ENCODE peak calls at places on chromosomes 4 and X, in ten cellular contexts. One of them, this sample, is unnamed.

GRCh38 chr4:98446499-98447375 is 185.6 kb downstream of the RAP1GDS1 start:
- DNase-seq in neural progenitor cell: no peak
- DNase-seq in cardiac muscle cell: no peak
- DNase-seq in dorsolateral prefrontal cortex: no peak
- DNase-seq in right atrium auricular region: no peak
- DNase-seq in Peyer's patch: peak; percentile 92
- DNase-seq in heart left ventricle: no peak
- DNase-seq in SK-N-SH: no peak
- DNase-seq in HCT116: no peak
- DNase-seq in IMR-90: peak; percentile 31
- DNase-seq in this sample: peak; percentile 51

GRCh38 chr4:182554736-182555135 is 311.5 kb downstream of the TENM3 start:
- DNase-seq in heart left ventricle: no peak
- DNase-seq in dorsolateral prefrontal cortex: no peak
- DNase-seq in neural progenitor cell: no peak
- DNase-seq in IMR-90: no peak
- DNase-seq in HCT116: no peak
- DNase-seq in Peyer's patch: no peak
- DNase-seq in right atrium auricular region: no peak
- DNase-seq in cardiac muscle cell: no peak
- DNase-seq in SK-N-SH: no peak
- DNase-seq in this sample: no peak

GRCh38 chr4:25002679-25003078 is 28.1 kb downstream of the LGI2 start:
- DNase-seq in neural progenitor cell: no peak
- DNase-seq in Peyer's patch: no peak
- DNase-seq in HCT116: no peak
- DNase-seq in dorsolateral prefrontal cortex: no peak
- DNase-seq in IMR-90: no peak
- DNase-seq in cardiac muscle cell: no peak
- DNase-seq in right atrium auricular region: no peak
- DNase-seq in heart left ventricle: no peak
- DNase-seq in SK-N-SH: no peak
- DNase-seq in this sample: no peak

GRCh38 chr4:88827442-88827841 is 129.8 kb upstream of the NAP1L5 start:
- DNase-seq in neural progenitor cell: no peak
- DNase-seq in Peyer's patch: no peak
- DNase-seq in cardiac muscle cell: no peak
- DNase-seq in right atrium auricular region: no peak
- DNase-seq in heart left ventricle: no peak
- DNase-seq in HCT116: no peak
- DNase-seq in SK-N-SH: no peak
- DNase-seq in IMR-90: peak; percentile 4
- DNase-seq in dorsolateral prefrontal cortex: no peak
- DNase-seq in this sample: no peak

GRCh38 chr4:71417150-71417549 is 78.3 kb downstream of the SLC4A4 start:
- DNase-seq in cardiac muscle cell: peak; percentile 82
- DNase-seq in IMR-90: peak; percentile 34
- DNase-seq in dorsolateral prefrontal cortex: no peak
- DNase-seq in HCT116: no peak
- DNase-seq in neural progenitor cell: no peak
- DNase-seq in right atrium auricular region: no peak
- DNase-seq in SK-N-SH: no peak
- DNase-seq in heart left ventricle: no peak
- DNase-seq in Peyer's patch: no peak
- DNase-seq in this sample: no peak

GRCh38 chr4:89837385-89837995 is 529 bp upstream of the SNCA start:
- DNase-seq in SK-N-SH: peak; percentile 54
- DNase-seq in Peyer's patch: no peak
- DNase-seq in right atrium auricular region: no peak
- DNase-seq in heart left ventricle: peak; percentile 62
- DNase-seq in HCT116: no peak
- DNase-seq in neural progenitor cell: peak; percentile 72
- DNase-seq in dorsolateral prefrontal cortex: peak; percentile 32
- DNase-seq in cardiac muscle cell: peak; percentile 65
- DNase-seq in IMR-90: peak; percentile 16
- DNase-seq in this sample: no peak

GRCh38 chrX:38008658-38009057 is 2.3 kb downstream of the SYTL5 start:
- DNase-seq in right atrium auricular region: no peak
- DNase-seq in cardiac muscle cell: no peak
- DNase-seq in dorsolateral prefrontal cortex: no peak
- DNase-seq in heart left ventricle: no peak
- DNase-seq in IMR-90: no peak
- DNase-seq in Peyer's patch: no peak
- DNase-seq in neural progenitor cell: no peak
- DNase-seq in HCT116: no peak
- DNase-seq in SK-N-SH: no peak
- DNase-seq in this sample: no peak

GRCh38 chrX:109299091-109299490 is 182.8 kb downstream of the GUCY2F start:
- DNase-seq in neural progenitor cell: peak; percentile 25
- DNase-seq in dorsolateral prefrontal cortex: no peak
- DNase-seq in HCT116: no peak
- DNase-seq in IMR-90: no peak
- DNase-seq in Peyer's patch: no peak
- DNase-seq in cardiac muscle cell: no peak
- DNase-seq in SK-N-SH: no peak
- DNase-seq in heart left ventricle: no peak
- DNase-seq in right atrium auricular region: no peak
- DNase-seq in this sample: no peak

GRCh38 chr4:119057417-119057816 is 78.2 kb upstream of the MYOZ2 start:
- DNase-seq in SK-N-SH: no peak
- DNase-seq in dorsolateral prefrontal cortex: no peak
- DNase-seq in IMR-90: no peak
- DNase-seq in cardiac muscle cell: no peak
- DNase-seq in right atrium auricular region: no peak
- DNase-seq in heart left ventricle: no peak
- DNase-seq in Peyer's patch: no peak
- DNase-seq in neural progenitor cell: no peak
- DNase-seq in HCT116: no peak
- DNase-seq in this sample: no peak

GRCh38 chr4:72112514-72113156 is 80.8 kb downstream of the NPFFR2 start:
- DNase-seq in right atrium auricular region: no peak
- DNase-seq in dorsolateral prefrontal cortex: no peak
- DNase-seq in SK-N-SH: no peak
- DNase-seq in cardiac muscle cell: no peak
- DNase-seq in Peyer's patch: no peak
- DNase-seq in neural progenitor cell: no peak
- DNase-seq in heart left ventricle: no peak
- DNase-seq in IMR-90: peak; percentile 76
- DNase-seq in HCT116: peak; percentile 39
- DNase-seq in this sample: no peak

DNA sequence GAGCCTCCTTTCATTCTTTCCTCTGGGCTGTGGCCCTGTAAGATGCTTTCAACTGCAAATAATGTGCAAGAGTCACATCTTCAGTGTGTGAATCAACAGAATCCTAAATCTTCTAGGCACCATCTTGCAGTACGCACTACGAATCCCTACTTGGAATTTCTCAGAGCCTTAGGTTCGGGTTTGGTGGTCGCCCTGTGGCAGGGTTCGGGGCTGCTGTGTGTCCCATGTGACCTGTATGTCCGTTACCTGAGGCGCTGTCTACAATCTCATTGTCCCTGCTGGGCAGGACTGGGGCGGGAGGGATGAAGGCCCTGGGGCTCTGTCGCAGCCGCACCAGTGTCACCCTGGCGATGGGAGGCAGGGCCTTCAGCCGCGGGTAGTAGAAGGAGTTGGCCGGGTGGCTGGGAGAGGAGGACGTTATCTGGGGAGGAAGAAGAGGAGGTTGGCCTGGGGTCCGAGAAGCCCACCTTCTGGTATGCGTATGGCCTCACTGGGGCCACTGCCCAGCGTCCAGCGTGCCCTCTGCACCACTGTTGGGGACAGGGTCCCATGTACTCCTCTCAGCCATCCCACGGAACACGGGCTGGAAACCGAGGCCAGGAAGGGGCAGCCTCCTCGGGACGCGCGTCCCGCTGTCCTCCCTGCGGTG is 2.1 kb downstream of the SPON2 start:
- DNase-seq in IMR-90: no peak
- DNase-seq in neural progenitor cell: no peak
- DNase-seq in cardiac muscle cell: no peak
- DNase-seq in HCT116: no peak
- DNase-seq in Peyer's patch: no peak
- DNase-seq in right atrium auricular region: no peak
- DNase-seq in SK-N-SH: no peak
- DNase-seq in dorsolateral prefrontal cortex: no peak
- DNase-seq in heart left ventricle: no peak
- DNase-seq in this sample: peak; percentile 43
- H3K4me3 ChIP-seq in IMR-90: no peak overlapping the region
- H3K4me3 ChIP-seq in neural progenitor cell: no peak overlapping the region
- H3K4me3 ChIP-seq in cardiac muscle cell: no peak overlapping the region
- H3K4me3 ChIP-seq in HCT116: no peak overlapping the region
- H3K4me3 ChIP-seq in Peyer's patch: peak overlapping the region; percentile 53
- H3K4me3 ChIP-seq in right atrium auricular region: peak overlapping the region; percentile 49
- H3K4me3 ChIP-seq in SK-N-SH: no peak overlapping the region
- H3K4me3 ChIP-seq in dorsolateral prefrontal cortex: no peak overlapping the region
- H3K4me3 ChIP-seq in heart left ventricle: no peak overlapping the region
- H3K4me3 ChIP-seq in this sample: peak overlapping the region; percentile 53

GRCh38 chr4:139777757-139778156 is 112.1 kb downstream of the MGST2 start:
- DNase-seq in Peyer's patch: no peak
- DNase-seq in heart left ventricle: no peak
- DNase-seq in right atrium auricular region: no peak
- DNase-seq in dorsolateral prefrontal cortex: no peak
- DNase-seq in HCT116: no peak
- DNase-seq in neural progenitor cell: no peak
- DNase-seq in IMR-90: no peak
- DNase-seq in cardiac muscle cell: no peak
- DNase-seq in SK-N-SH: no peak
- DNase-seq in this sample: no peak

GRCh38 chr4:139770361-139770760 is 104.7 kb downstream of the MGST2 start:
- DNase-seq in neural progenitor cell: peak; percentile 48
- DNase-seq in cardiac muscle cell: no peak
- DNase-seq in IMR-90: no peak
- DNase-seq in SK-N-SH: no peak
- DNase-seq in Peyer's patch: no peak
- DNase-seq in heart left ventricle: no peak
- DNase-seq in HCT116: no peak
- DNase-seq in dorsolateral prefrontal cortex: no peak
- DNase-seq in right atrium auricular region: no peak
- DNase-seq in this sample: no peak

GRCh38 chr4:139773560-139774318 is 108.1 kb downstream of the MGST2 start:
- DNase-seq in heart left ventricle: no peak
- DNase-seq in dorsolateral prefrontal cortex: no peak
- DNase-seq in HCT116: no peak
- DNase-seq in right atrium auricular region: no peak
- DNase-seq in SK-N-SH: no peak
- DNase-seq in IMR-90: no peak
- DNase-seq in Peyer's patch: no peak
- DNase-seq in cardiac muscle cell: no peak
- DNase-seq in neural progenitor cell: no peak
- DNase-seq in this sample: no peak

GRCh38 chr4:139776235-139776634 is 110.6 kb downstream of the MGST2 start:
- DNase-seq in right atrium auricular region: no peak
- DNase-seq in Peyer's patch: no peak
- DNase-seq in HCT116: no peak
- DNase-seq in dorsolateral prefrontal cortex: no peak
- DNase-seq in cardiac muscle cell: no peak
- DNase-seq in heart left ventricle: no peak
- DNase-seq in neural progenitor cell: no peak
- DNase-seq in SK-N-SH: no peak
- DNase-seq in IMR-90: no peak
- DNase-seq in this sample: no peak

GRCh38 chr4:139774759-139775487 is 109.3 kb downstream of the MGST2 start:
- DNase-seq in HCT116: no peak
- DNase-seq in neural progenitor cell: peak; percentile 29
- DNase-seq in cardiac muscle cell: no peak
- DNase-seq in SK-N-SH: peak; percentile 30
- DNase-seq in Peyer's patch: no peak
- DNase-seq in dorsolateral prefrontal cortex: no peak
- DNase-seq in IMR-90: no peak
- DNase-seq in right atrium auricular region: no peak
- DNase-seq in heart left ventricle: no peak
- DNase-seq in this sample: no peak
- H3K27me3 ChIP-seq in HCT116: no peaks in the 10 kb centered on the region
- H3K27me3 ChIP-seq in neural progenitor cell: no peaks in the 10 kb centered on the region
- H3K27me3 ChIP-seq in cardiac muscle cell: no peaks in the 10 kb centered on the region
- H3K27me3 ChIP-seq in SK-N-SH: no peaks in the 10 kb centered on the region
- H3K27me3 ChIP-seq in Peyer's patch: no peaks in the 10 kb centered on the region
- H3K27me3 ChIP-seq in dorsolateral prefrontal cortex: no peaks in the 10 kb centered on the region
- H3K27me3 ChIP-seq in IMR-90: no peaks in the 10 kb centered on the region
- H3K27me3 ChIP-seq in right atrium auricular region: no peaks in the 10 kb centered on the region
- H3K27me3 ChIP-seq in heart left ventricle: no peaks in the 10 kb centered on the region
- H3K27me3 ChIP-seq in this sample: no peaks in the 10 kb centered on the region

GRCh38 chr4:85474818-85475630 is at the start of gene ARHGAP24:
- DNase-seq in SK-N-SH: peak; percentile 68
- DNase-seq in neural progenitor cell: peak; percentile 94
- DNase-seq in dorsolateral prefrontal cortex: peak; percentile 56
- DNase-seq in Peyer's patch: peak; percentile 91
- DNase-seq in IMR-90: peak; percentile 83
- DNase-seq in HCT116: peak; percentile 70
- DNase-seq in right atrium auricular region: peak; percentile 96
- DNase-seq in heart left ventricle: peak; percentile 90
- DNase-seq in cardiac muscle cell: peak; percentile 96
- DNase-seq in this sample: peak; percentile 91
- TF ChIP-seq CTCF in SK-N-SH: no peak
- TF ChIP-seq CTCF in neural progenitor cell: no peak
- TF ChIP-seq CTCF in dorsolateral prefrontal cortex: no peak
- TF ChIP-seq CTCF in Peyer's patch: no peak
- TF ChIP-seq CTCF in IMR-90: no peak
- TF ChIP-seq CTCF in HCT116: no peak
- TF ChIP-seq CTCF in right atrium auricular region: no peak
- TF ChIP-seq CTCF in heart left ventricle: no peak
- TF ChIP-seq CTCF in cardiac muscle cell: no peak
- TF ChIP-seq CTCF in this sample: no peak

GRCh38 chr4:178414042-178414441 is 971.8 kb upstream of the AGA start:
- DNase-seq in right atrium auricular region: no peak
- DNase-seq in heart left ventricle: no peak
- DNase-seq in IMR-90: no peak
- DNase-seq in HCT116: no peak
- DNase-seq in cardiac muscle cell: no peak
- DNase-seq in neural progenitor cell: no peak
- DNase-seq in SK-N-SH: no peak
- DNase-seq in Peyer's patch: no peak
- DNase-seq in dorsolateral prefrontal cortex: no peak
- DNase-seq in this sample: no peak

GRCh38 chr4:178412455-178412854 is 970.2 kb upstream of the AGA start:
- DNase-seq in SK-N-SH: no peak
- DNase-seq in neural progenitor cell: no peak
- DNase-seq in dorsolateral prefrontal cortex: no peak
- DNase-seq in HCT116: no peak
- DNase-seq in right atrium auricular region: no peak
- DNase-seq in cardiac muscle cell: no peak
- DNase-seq in Peyer's patch: no peak
- DNase-seq in IMR-90: no peak
- DNase-seq in heart left ventricle: no peak
- DNase-seq in this sample: no peak

GRCh38 chr4:178414881-178415446 is 972.7 kb upstream of the AGA start:
- DNase-seq in HCT116: no peak
- DNase-seq in neural progenitor cell: no peak
- DNase-seq in IMR-90: no peak
- DNase-seq in SK-N-SH: peak; percentile 1
- DNase-seq in dorsolateral prefrontal cortex: no peak
- DNase-seq in right atrium auricular region: no peak
- DNase-seq in Peyer's patch: no peak
- DNase-seq in heart left ventricle: peak; percentile 61
- DNase-seq in cardiac muscle cell: no peak
- DNase-seq in this sample: no peak

DNA sequence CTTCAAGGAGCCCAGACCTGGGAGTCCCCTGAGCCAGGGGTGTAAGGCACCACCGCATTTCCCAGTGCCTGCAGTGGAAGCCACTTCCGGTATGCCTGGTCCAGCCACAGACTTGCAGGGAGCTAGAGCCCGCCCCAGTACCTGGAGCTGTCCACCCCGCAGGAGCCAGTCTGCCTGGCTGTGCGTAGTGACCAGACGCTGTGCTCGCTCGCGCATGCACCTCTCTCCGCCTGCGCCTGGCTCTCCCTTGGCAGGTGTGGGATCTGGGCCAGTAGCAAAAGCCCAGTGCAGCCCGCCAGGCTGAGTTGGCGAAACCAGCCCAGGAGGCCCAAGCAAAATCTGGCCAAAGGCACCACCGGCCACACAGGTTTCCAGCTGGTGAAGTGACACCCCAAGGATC is 973.7 kb upstream of the AGA start:
- DNase-seq in heart left ventricle: peak; percentile 53
- DNase-seq in SK-N-SH: peak; percentile 6
- DNase-seq in HCT116: no peak
- DNase-seq in cardiac muscle cell: no peak
- DNase-seq in IMR-90: no peak
- DNase-seq in right atrium auricular region: no peak
- DNase-seq in neural progenitor cell: no peak
- DNase-seq in dorsolateral prefrontal cortex: no peak
- DNase-seq in Peyer's patch: no peak
- DNase-seq in this sample: no peak
- H3K4me3 ChIP-seq in heart left ventricle: no peak overlapping the region
- H3K4me3 ChIP-seq in SK-N-SH: peak overlapping the region; percentile 47
- H3K4me3 ChIP-seq in HCT116: no peak overlapping the region
- H3K4me3 ChIP-seq in cardiac muscle cell: no peak overlapping the region
- H3K4me3 ChIP-seq in IMR-90: no peak overlapping the region
- H3K4me3 ChIP-seq in right atrium auricular region: no peak overlapping the region
- H3K4me3 ChIP-seq in neural progenitor cell: no peak overlapping the region
- H3K4me3 ChIP-seq in dorsolateral prefrontal cortex: no peak overlapping the region
- H3K4me3 ChIP-seq in Peyer's patch: no peak overlapping the region
- H3K4me3 ChIP-seq in this sample: no peak overlapping the region